ENCODE peak calls at places on chromosome 9, in ten cellular contexts. One of them, this sample, is unnamed.
A peak's percentile ranks its signal among the peaks of the same experiment; 100 is the strongest.

GRCh38 chr9:92642041-92642451 is 27.9 kb downstream of the IPPK start:
- DNase-seq in activated CD8-positive, alpha-beta memory T cell treated with anti-CD3 and anti-CD28 coated beads for 48 hours: no peak
- DNase-seq in occipital lobe: no peak
- DNase-seq in naive B cell: no peak
- DNase-seq in NCI-H2107: no peak
- DNase-seq in kidney: peak; percentile 46
- DNase-seq in sigmoid colon: peak; percentile 59
- DNase-seq in HFF-Myc: no peak
- DNase-seq in globus pallidus: no peak
- DNase-seq in EH: no peak
- DNase-seq in this sample: no peak

GRCh38 chr9:7176574-7176973 is 418.8 kb downstream of the KDM4C start:
- DNase-seq in globus pallidus: no peak
- DNase-seq in HFF-Myc: peak; percentile 42
- DNase-seq in activated CD8-positive, alpha-beta memory T cell treated with anti-CD3 and anti-CD28 coated beads for 48 hours: no peak
- DNase-seq in kidney: no peak
- DNase-seq in occipital lobe: no peak
- DNase-seq in NCI-H2107: no peak
- DNase-seq in sigmoid colon: no peak
- DNase-seq in naive B cell: no peak
- DNase-seq in EH: no peak
- DNase-seq in this sample: no peak

GRCh38 chr9:16022228-16022627 is 469.4 kb downstream of the CCDC171 start:
- DNase-seq in globus pallidus: no peak
- DNase-seq in sigmoid colon: no peak
- DNase-seq in HFF-Myc: no peak
- DNase-seq in naive B cell: no peak
- DNase-seq in occipital lobe: no peak
- DNase-seq in activated CD8-positive, alpha-beta memory T cell treated with anti-CD3 and anti-CD28 coated beads for 48 hours: no peak
- DNase-seq in kidney: no peak
- DNase-seq in NCI-H2107: no peak
- DNase-seq in EH: no peak
- DNase-seq in this sample: no peak

GRCh38 chr9:16653491-16654407 is 216.7 kb downstream of the BNC2 start:
- DNase-seq in occipital lobe: no peak
- DNase-seq in activated CD8-positive, alpha-beta memory T cell treated with anti-CD3 and anti-CD28 coated beads for 48 hours: no peak
- DNase-seq in EH: no peak
- DNase-seq in HFF-Myc: no peak
- DNase-seq in kidney: no peak
- DNase-seq in naive B cell: no peak
- DNase-seq in globus pallidus: no peak
- DNase-seq in NCI-H2107: no peak
- DNase-seq in sigmoid colon: peak; percentile 76
- DNase-seq in this sample: no peak

GRCh38 chr9:133942206-133942975 is 49.7 kb downstream of the VAV2 start:
- DNase-seq in sigmoid colon: peak; percentile 49
- DNase-seq in naive B cell: no peak
- DNase-seq in activated CD8-positive, alpha-beta memory T cell treated with anti-CD3 and anti-CD28 coated beads for 48 hours: no peak
- DNase-seq in NCI-H2107: no peak
- DNase-seq in occipital lobe: no peak
- DNase-seq in HFF-Myc: no peak
- DNase-seq in kidney: peak; percentile 30
- DNase-seq in globus pallidus: no peak
- DNase-seq in EH: no peak
- DNase-seq in this sample: no peak

GRCh38 chr9:126781717-126782388 is 23.0 kb upstream of the ZBTB43 start:
- DNase-seq in globus pallidus: peak; percentile 66
- DNase-seq in occipital lobe: peak; percentile 22
- DNase-seq in sigmoid colon: peak; percentile 90
- DNase-seq in NCI-H2107: peak; percentile 48
- DNase-seq in naive B cell: peak; percentile 71
- DNase-seq in activated CD8-positive, alpha-beta memory T cell treated with anti-CD3 and anti-CD28 coated beads for 48 hours: peak; percentile 87
- DNase-seq in kidney: peak; percentile 93
- DNase-seq in HFF-Myc: no peak
- DNase-seq in EH: peak; percentile 74
- DNase-seq in this sample: peak; percentile 87

GRCh38 chr9:107847977-107848376 is 358.4 kb upstream of the KLF4 start:
- DNase-seq in EH: peak; percentile 41
- DNase-seq in naive B cell: no peak
- DNase-seq in occipital lobe: no peak
- DNase-seq in activated CD8-positive, alpha-beta memory T cell treated with anti-CD3 and anti-CD28 coated beads for 48 hours: no peak
- DNase-seq in sigmoid colon: no peak
- DNase-seq in NCI-H2107: no peak
- DNase-seq in HFF-Myc: no peak
- DNase-seq in globus pallidus: no peak
- DNase-seq in kidney: no peak
- DNase-seq in this sample: peak; percentile 58

GRCh38 chr9:17081814-17082213 is 53.0 kb upstream of the CNTLN start:
- DNase-seq in NCI-H2107: no peak
- DNase-seq in globus pallidus: no peak
- DNase-seq in sigmoid colon: no peak
- DNase-seq in HFF-Myc: no peak
- DNase-seq in kidney: no peak
- DNase-seq in activated CD8-positive, alpha-beta memory T cell treated with anti-CD3 and anti-CD28 coated beads for 48 hours: no peak
- DNase-seq in naive B cell: no peak
- DNase-seq in EH: no peak
- DNase-seq in occipital lobe: no peak
- DNase-seq in this sample: no peak

GRCh38 chr9:127629468-127630081 is 17.5 kb downstream of the STXBP1 start:
- DNase-seq in occipital lobe: no peak
- DNase-seq in sigmoid colon: no peak
- DNase-seq in activated CD8-positive, alpha-beta memory T cell treated with anti-CD3 and anti-CD28 coated beads for 48 hours: no peak
- DNase-seq in EH: no peak
- DNase-seq in naive B cell: no peak
- DNase-seq in kidney: no peak
- DNase-seq in HFF-Myc: no peak
- DNase-seq in NCI-H2107: no peak
- DNase-seq in globus pallidus: no peak
- DNase-seq in this sample: no peak

GRCh38 chr9:134483361-134484184 is 157.3 kb downstream of the RXRA start:
- DNase-seq in kidney: peak; percentile 54
- DNase-seq in sigmoid colon: peak; percentile 54
- DNase-seq in EH: no peak
- DNase-seq in NCI-H2107: no peak
- DNase-seq in occipital lobe: no peak
- DNase-seq in HFF-Myc: no peak
- DNase-seq in activated CD8-positive, alpha-beta memory T cell treated with anti-CD3 and anti-CD28 coated beads for 48 hours: no peak
- DNase-seq in globus pallidus: no peak
- DNase-seq in naive B cell: no peak
- DNase-seq in this sample: no peak

GRCh38 chr9:77018058-77019009 is 1.1 kb upstream of the FOXB2 start:
- DNase-seq in occipital lobe: no peak
- DNase-seq in HFF-Myc: no peak
- DNase-seq in activated CD8-positive, alpha-beta memory T cell treated with anti-CD3 and anti-CD28 coated beads for 48 hours: no peak
- DNase-seq in EH: no peak
- DNase-seq in globus pallidus: no peak
- DNase-seq in naive B cell: no peak
- DNase-seq in kidney: peak; percentile 72
- DNase-seq in NCI-H2107: no peak
- DNase-seq in sigmoid colon: no peak
- DNase-seq in this sample: no peak

GRCh38 chr9:77783518-77783917 is 135.4 kb upstream of the GNA14 start:
- DNase-seq in kidney: no peak
- DNase-seq in EH: no peak
- DNase-seq in sigmoid colon: no peak
- DNase-seq in HFF-Myc: no peak
- DNase-seq in naive B cell: no peak
- DNase-seq in occipital lobe: no peak
- DNase-seq in globus pallidus: no peak
- DNase-seq in NCI-H2107: no peak
- DNase-seq in activated CD8-positive, alpha-beta memory T cell treated with anti-CD3 and anti-CD28 coated beads for 48 hours: no peak
- DNase-seq in this sample: no peak

GRCh38 chr9:71223953-71224538 is 102.6 kb upstream of the TRPM3 start:
- DNase-seq in NCI-H2107: no peak
- DNase-seq in activated CD8-positive, alpha-beta memory T cell treated with anti-CD3 and anti-CD28 coated beads for 48 hours: no peak
- DNase-seq in EH: peak; percentile 27
- DNase-seq in globus pallidus: no peak
- DNase-seq in occipital lobe: no peak
- DNase-seq in HFF-Myc: no peak
- DNase-seq in naive B cell: no peak
- DNase-seq in sigmoid colon: no peak
- DNase-seq in kidney: no peak
- DNase-seq in this sample: peak; percentile 9

GRCh38 chr9:137606005-137606601 is 617 bp downstream of the ARRDC1 start:
- DNase-seq in globus pallidus: no peak
- DNase-seq in NCI-H2107: peak; percentile 50
- DNase-seq in naive B cell: no peak
- DNase-seq in HFF-Myc: no peak
- DNase-seq in occipital lobe: no peak
- DNase-seq in sigmoid colon: no peak
- DNase-seq in EH: peak; percentile 15
- DNase-seq in kidney: peak; percentile 84
- DNase-seq in activated CD8-positive, alpha-beta memory T cell treated with anti-CD3 and anti-CD28 coated beads for 48 hours: no peak
- DNase-seq in this sample: no peak

GRCh38 chr9:111676116-111676515 is 14.7 kb downstream of the GNG10 start:
- DNase-seq in activated CD8-positive, alpha-beta memory T cell treated with anti-CD3 and anti-CD28 coated beads for 48 hours: no peak
- DNase-seq in HFF-Myc: no peak
- DNase-seq in kidney: no peak
- DNase-seq in naive B cell: no peak
- DNase-seq in NCI-H2107: no peak
- DNase-seq in EH: no peak
- DNase-seq in sigmoid colon: no peak
- DNase-seq in globus pallidus: no peak
- DNase-seq in occipital lobe: no peak
- DNase-seq in this sample: no peak